ENCODE peak calls at places on chromosomes 2 and 18, in six cellular contexts. D is T-helper 22 cell; Z is neural crest cell; K is left cardiac atrium; Y is H9; B is activated naive CD4-positive, alpha-beta T cell. L is an unnamed sample.

GRCh38 chr2:23475473-23475872 is 90.5 kb downstream of the KLHL29 start:
- DNase-seq in Y (no peak), D (no peak), Z (no peak), B (no peak), K (no peak), L (no peak)

GRCh38 chr2:132479140-132479539 is 62.5 kb downstream of the GPR39 start:
- DNase-seq in Z (no peak), B (no peak), Y (no peak), D (no peak), K (no peak), L (no peak)

GRCh38 chr2:137333386-137333972 is 568.1 kb downstream of the THSD7B start:
- DNase-seq in B (no peak), Y (no peak), K (no peak), Z (no peak), D (no peak), L (no peak)

GRCh38 chr2:191696001-191696400 is 18.1 kb downstream of the NABP1 start:
- DNase-seq in B (no peak), D (no peak), K (peak), Z (no peak), Y (no peak), L (no peak)

GRCh38 chr18:56028514-56028913 is 440.5 kb upstream of the TCF4 start:
- DNase-seq in Z (no peak), D (no peak), B (no peak), K (no peak), Y (no peak), L (no peak)

GRCh38 chr18:46366211-46366610 is 262.0 kb downstream of the HAUS1 start:
- DNase-seq in Y (no peak), D (no peak), B (no peak), K (no peak), Z (no peak), L (no peak)

GRCh38 chr18:76721207-76721996 is 101.0 kb upstream of the ZNF236 start:
- DNase-seq in Y (no peak), D (peak), K (no peak), B (peak), Z (no peak), L (peak)

GRCh38 chr2:100655936-100656534 is 93.2 kb downstream of the PDCL3 start:
- DNase-seq in B (no peak), K (no peak), D (no peak), Z (no peak), Y (no peak), L (no peak)

GRCh38 chr2:196112408-196113039 is 43.9 kb upstream of the DNAH7 start:
- DNase-seq in Z (no peak), K (no peak), D (no peak), Y (no peak), B (no peak), L (no peak)

GRCh38 chr18:44238449-44238848 is 442.2 kb upstream of the SETBP1 start:
- DNase-seq in Y (no peak), D (no peak), K (no peak), B (no peak), Z (no peak), L (no peak)

GRCh38 chr2:73728043-73728442 is 9.1 kb downstream of the TPRKB start:
- DNase-seq in Z (no peak), B (no peak), Y (no peak), D (no peak), K (no peak), L (no peak)

GRCh38 chr2:45168731-45169338 is 159.6 kb upstream of the SIX2 start:
- DNase-seq in K (no peak), B (no peak), Z (peak), D (no peak), Y (no peak), L (no peak)

GRCh38 chr18:68428026-68428425 is 286.9 kb downstream of the TMX3 start:
- DNase-seq in B (no peak), Y (no peak), D (no peak), Z (no peak), K (no peak), L (no peak)

GRCh38 chr2:205775091-205775876 is 93.0 kb downstream of the NRP2 start:
- DNase-seq in B (no peak), Y (no peak), D (no peak), K (no peak), Z (no peak), L (no peak)

GRCh38 chr18:79763407-79763806 is 34.3 kb upstream of the KCNG2 start:
- DNase-seq in Z (no peak), D (no peak), K (no peak), Y (no peak), B (no peak), L (no peak)

GRCh38 chr2:3959372-3959771 is 256.0 kb downstream of the DCDC2C start:
- DNase-seq in K (no peak), Z (no peak), Y (no peak), B (no peak), D (no peak), L (no peak)

GRCh38 chr2:181977661-181978350 is 7.8 kb upstream of the PPP1R1C start:
- DNase-seq in D (no peak), Z (no peak), Y (no peak), B (no peak), K (no peak), L (no peak)

GRCh38 chr2:210252699-210253606 is 27.7 kb upstream of the ACADL start:
- DNase-seq in B (no peak), D (no peak), K (no peak), Y (no peak), Z (no peak), L (no peak)

GRCh38 chr18:22347624-22348511 is 69.8 kb downstream of the CTAGE1 start:
- DNase-seq in Z (no peak), Y (peak), D (no peak), B (no peak), K (peak), L (peak)

GRCh38 chr18:49168970-49169619 is 218.3 kb upstream of the SMAD7 start:
- DNase-seq in K (no peak), B (no peak), D (no peak), Z (no peak), Y (no peak), L (no peak)

GRCh38 chr18:51266736-51267135 is 69.3 kb upstream of the MEX3C start:
- DNase-seq in B (no peak), K (no peak), Z (no peak), D (no peak), Y (no peak), L (no peak)

GRCh38 chr2:25494626-25495025 is 152.9 kb upstream of the DNMT3A start:
- DNase-seq in Y (peak), B (no peak), K (no peak), D (no peak), Z (no peak), L (no peak)

GRCh38 chr2:25825238-25825637 is 53.0 kb downstream of the ASXL2 start:
- DNase-seq in K (no peak), B (no peak), D (peak), Z (no peak), Y (no peak), L (peak)

GRCh38 chr2:233081232-233081730 is 21.1 kb downstream of the INPP5D start:
- DNase-seq in Y (no peak), D (peak), B (no peak), K (no peak), Z (no peak), L (no peak)

GRCh38 chr18:44474596-44474995 is 206.1 kb upstream of the SETBP1 start:
- DNase-seq in Y (no peak), B (no peak), D (no peak), K (no peak), Z (no peak), L (no peak)

GRCh38 chr2:19488009-19488691 is 129.7 kb upstream of the OSR1 start:
- DNase-seq in B (no peak), K (no peak), D (no peak), Z (no peak), Y (no peak), L (no peak)

GRCh38 chr2:75464348-75464946 is 96.3 kb downstream of the EVA1A start:
- DNase-seq in Y (no peak), Z (no peak), K (no peak), B (no peak), D (no peak), L (no peak)

GRCh38 chr18:58491773-58492752 is 136.8 kb downstream of the ALPK2 start:
- DNase-seq in K (no peak), Y (no peak), D (no peak), Z (no peak), B (no peak), L (no peak)

GRCh38 chr2:170022692-170023091 is 155.3 kb upstream of the MYO3B start:
- DNase-seq in Y (no peak), D (no peak), B (no peak), K (no peak), Z (no peak), L (no peak)

GRCh38 chr2:225889452-225889851 is 489.9 kb downstream of the NYAP2 start:
- DNase-seq in Y (no peak), B (no peak), Z (peak), D (no peak), K (no peak), L (no peak)

GRCh38 chr18:23169683-23170082 is 34.4 kb downstream of the CABLES1 start:
- DNase-seq in B (no peak), D (no peak), Y (peak), Z (no peak), K (no peak), L (no peak)

GRCh38 chr2:45121236-45121927 is 112.1 kb upstream of the SIX2 start:
- DNase-seq in D (no peak), B (no peak), Y (no peak), K (no peak), Z (no peak), L (no peak)

GRCh38 chr2:127100261-127101047 is 6.5 kb downstream of the BIN1 start:
- DNase-seq in D (no peak), Z (no peak), B (no peak), K (peak), Y (no peak), L (no peak)

GRCh38 chr2:241391892-241392665 is 36.0 kb downstream of the FARP2 start:
- DNase-seq in B (no peak), K (no peak), Z (no peak), Y (peak), D (no peak), L (no peak)

GRCh38 chr2:218005486-218005885 is 2.7 kb upstream of the TNS1 start:
- DNase-seq in D (no peak), B (no peak), Y (no peak), Z (no peak), K (no peak), L (no peak)

GRCh38 chr2:42849311-42849710 is 56.9 kb upstream of the HAAO start:
- DNase-seq in D (no peak), K (no peak), B (no peak), Y (no peak), Z (no peak), L (no peak)

GRCh38 chr18:21991081-21991534 is 178.3 kb upstream of the GATA6 start:
- DNase-seq in Z (no peak), K (no peak), D (no peak), B (no peak), Y (peak), L (no peak)

GRCh38 chr2:217930783-217931563 is 71.8 kb downstream of the TNS1 start:
- DNase-seq in B (no peak), Y (no peak), Z (no peak), K (no peak), D (no peak), L (no peak)

GRCh38 chr2:74513605-74514367 is 464 bp upstream of the TLX2 start:
- DNase-seq in Z (no peak), B (no peak), D (no peak), Y (peak), K (no peak), L (no peak)

L was measured in central memory CD8-positive, alpha-beta T cell.